ENCODE peak calls at places on chromosomes 7 and 10, in eight cellular contexts. C is H1, N is stomach, O is upper lobe of left lung, W is HepG2, P is ovary, J is tibial nerve, K is sigmoid colon. F is an unnamed sample. For H3K27me3, the result is how much of the 10 kb centered on the place peaks cover.

GRCh38 chr7:73350311-73351068 is 22.5 kb downstream of the FKBP6 start:
- DNase-seq in C (no peak), N (no peak), O (no peak), W (no peak), P (no peak), J (no peak), K (no peak), F (no peak)

GRCh38 chr10:21021231-21021630 is 124.1 kb upstream of the NEBL start:
- DNase-seq in C (no peak), N (no peak), O (no peak), W (no peak), P (no peak), J (no peak), K (no peak), F (no peak)

GRCh38 chr7:96052860-96053452 is 268.9 kb downstream of the SLC25A13 start:
- DNase-seq in C (no peak), N (no peak), O (no peak), W (no peak), P (no peak), J (no peak), K (no peak), F (no peak)

GRCh38 chr10:123913688-123914268 is 22.2 kb upstream of the CPXM2 start:
- DNase-seq in C (no peak), N (no peak), O (no peak), W (no peak), P (peak), J (no peak), K (no peak), F (no peak)

GRCh38 chr7:12674861-12675260 is 12.6 kb upstream of the ARL4A start:
- DNase-seq in C (peak), N (no peak), O (no peak), W (peak), P (no peak), J (no peak), K (no peak), F (peak)

GRCh38 chr7:99631311-99632109 is 14.8 kb downstream of the ZSCAN25 start:
- DNase-seq in C (no peak), N (no peak), O (no peak), W (peak), P (no peak), J (no peak), K (no peak), F (no peak)

GRCh38 chr10:132836248-132836831 is 50.4 kb upstream of the NKX6-2 start:
- DNase-seq in C (no peak), N (peak), O (no peak), W (no peak), P (peak), J (no peak), K (peak), F (no peak)

GRCh38 chr7:28626629-28627262 is 214.4 kb downstream of the CREB5 start:
- DNase-seq in C (peak), N (no peak), O (no peak), W (peak), P (no peak), J (no peak), K (no peak), F (no peak)

GRCh38 chr7:92634924-92635519 is 44.8 kb upstream of the FAM133B start:
- DNase-seq in C (no peak), N (no peak), O (no peak), W (peak), P (no peak), J (no peak), K (no peak), F (no peak)

GRCh38 chr7:102451371-102452054 is 13.2 kb downstream of the ALKBH4 start:
- DNase-seq in C (peak), N (no peak), O (peak), W (peak), P (no peak), J (no peak), K (no peak), F (no peak)

GRCh38 chr7:25496394-25497103 is 268.3 kb upstream of the NPVF start:
- DNase-seq in C (no peak), N (no peak), O (no peak), W (no peak), P (no peak), J (no peak), K (no peak), F (no peak)

GRCh38 chr7:130392456-130392860 is 12.2 kb downstream of the CPA1 start:
- DNase-seq in C (no peak), N (no peak), O (no peak), W (no peak), P (no peak), J (no peak), K (no peak), F (no peak)

DNA sequence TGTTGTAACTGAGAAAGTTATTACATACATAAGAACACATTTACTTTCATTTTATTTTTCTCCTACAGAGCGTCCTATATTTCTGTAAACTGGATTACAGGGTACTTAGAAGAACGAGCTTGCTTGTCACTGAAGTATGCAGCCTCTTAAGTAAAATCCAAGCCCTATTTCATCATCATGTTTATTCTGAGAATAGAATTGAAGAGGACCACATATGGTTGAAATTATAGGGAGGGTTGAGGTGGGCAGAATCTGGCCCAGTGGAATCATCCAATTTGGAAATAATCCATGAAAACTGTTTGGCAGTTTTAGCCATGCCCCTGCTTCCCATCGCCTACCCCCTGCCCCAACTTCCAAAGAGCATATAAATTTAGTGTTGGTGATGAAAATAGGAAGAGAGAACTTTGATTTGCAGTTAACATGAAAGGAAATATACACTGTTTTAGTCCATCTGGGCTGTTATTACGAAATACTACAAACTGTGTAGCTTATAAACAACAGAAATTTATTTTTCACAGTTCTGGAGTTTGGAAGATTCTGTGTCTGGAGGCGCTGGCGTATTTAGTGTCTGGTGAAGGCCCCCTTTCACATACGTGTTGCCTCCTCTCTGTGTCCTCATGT is 150.4 kb downstream of the PRKG1 start:
- DNase-seq in C (no peak), N (no peak), O (no peak), W (no peak), P (no peak), J (no peak), K (no peak), F (no peak)
- TF ChIP-seq EP300 in C (no peak), N (no peak), O (no peak), W (no peak), P (no peak), J (no peak), K (no peak), F (no peak)

GRCh38 chr10:24449769-24450310 is 240.9 kb downstream of the KIAA1217 start:
- DNase-seq in C (no peak), N (no peak), O (no peak), W (no peak), P (no peak), J (no peak), K (no peak), F (no peak)
- H3K27ac ChIP-seq in C (no peak), N (peak), O (no peak), W (no peak), P (no peak), J (peak), K (peak), F (peak)

GRCh38 chr10:22319559-22320558 is 1.0 kb upstream of the BMI1 start:
- DNase-seq in C (no peak), N (no peak), O (no peak), W (no peak), P (no peak), J (no peak), K (no peak), F (no peak)
- H3K27me3 ChIP-seq in C (under half), N (under half), O (under half), W (under half), P (under half), J (under half), K (under half), F (under half)

GRCh38 chr10:27742195-27742925 is 3.3 kb downstream of the MKX start:
- DNase-seq in C (peak), N (peak), O (peak), W (peak), P (peak), J (peak), K (peak), F (peak)

GRCh38 chr10:27743736-27744477 is 1.7 kb downstream of the MKX start:
- DNase-seq in C (peak), N (no peak), O (peak), W (no peak), P (no peak), J (no peak), K (peak), F (peak)

GRCh38 chr10:27744478-27745379 is 890 bp downstream of the MKX start:
- DNase-seq in C (peak), N (peak), O (peak), W (no peak), P (peak), J (no peak), K (peak), F (peak)

GRCh38 chr10:27741173-27742091 is 4.2 kb downstream of the MKX start:
- DNase-seq in C (peak), N (no peak), O (peak), W (no peak), P (peak), J (no peak), K (peak), F (peak)

GRCh38 chr10:27742926-27743735 is 2.5 kb downstream of the MKX start:
- DNase-seq in C (peak), N (peak), O (peak), W (no peak), P (peak), J (no peak), K (peak), F (peak)
- TF ChIP-seq EP300 in C (no peak), N (no peak), O (no peak), W (no peak), P (no peak), J (no peak), K (no peak), F (no peak)

GRCh38 chr10:14840178-14840577 is 2.1 kb downstream of the HSPA14 start:
- DNase-seq in C (no peak), N (no peak), O (no peak), W (no peak), P (no peak), J (no peak), K (no peak), F (no peak)

GRCh38 chr10:14839305-14839695 is 1.2 kb downstream of the HSPA14 start:
- DNase-seq in C (no peak), N (no peak), O (no peak), W (no peak), P (no peak), J (no peak), K (no peak), F (peak)

GRCh38 chr10:14837003-14837755 is 658 bp downstream of the CDNF start:
- DNase-seq in C (no peak), N (no peak), O (no peak), W (peak), P (no peak), J (no peak), K (no peak), F (no peak)

GRCh38 chr10:14837756-14838581 is at the start of the genes CDNF, HSPA14 and MSANTD7:
- DNase-seq in C (peak), N (peak), O (peak), W (peak), P (peak), J (peak), K (peak), F (peak)

DNA sequence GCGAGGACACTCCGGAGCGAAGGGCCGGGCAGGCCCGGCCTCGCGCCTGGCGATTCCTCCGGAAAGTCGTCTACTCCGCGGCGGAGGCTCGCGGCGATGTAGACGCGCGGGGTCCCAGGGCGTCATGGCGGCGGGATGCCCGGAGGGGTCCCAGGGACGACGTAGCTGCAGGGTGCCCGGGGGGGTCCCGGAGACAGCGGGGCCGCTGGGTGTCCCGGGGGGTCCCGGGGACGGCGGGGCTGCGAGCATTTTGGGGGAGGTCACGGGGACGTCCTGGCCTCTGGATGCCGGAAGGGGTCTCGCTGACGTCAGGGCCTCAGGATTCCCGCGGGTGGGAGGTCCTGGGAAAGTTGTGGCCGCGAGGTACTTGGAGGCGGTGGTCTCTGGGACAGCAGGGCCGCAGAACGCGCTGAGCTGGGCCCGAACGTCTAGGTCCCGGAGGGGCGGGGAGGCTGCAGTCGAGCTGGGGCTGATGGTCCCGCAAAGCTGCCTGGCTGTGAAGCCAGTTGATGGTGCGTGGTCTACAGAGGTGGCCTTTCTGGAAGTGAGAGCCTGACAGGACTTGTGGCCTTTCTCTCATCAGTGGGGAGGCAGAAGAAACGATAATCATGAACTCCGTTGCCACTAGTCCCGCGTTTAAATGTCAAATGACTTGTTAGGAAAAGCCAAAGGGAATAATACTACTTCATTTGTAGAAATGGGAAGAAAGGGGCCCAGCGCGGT is 637 bp downstream of the HSPA14 start:
- DNase-seq in C (peak), N (peak), O (peak), W (peak), P (peak), J (no peak), K (peak), F (peak)
- H3K27ac ChIP-seq in C (peak), N (peak), O (peak), W (peak), P (peak), J (peak), K (peak), F (peak)

F was measured in transverse colon.